ENCODE peak calls at places on chromosomes 13 and 19, in seven cellular contexts. F is AG10803; N is hypothalamus; R is B cell; I is activated CD8-positive, alpha-beta memory T cell treated with anti-CD3 and anti-CD28 coated beads for 4 hours; P is NCI-H1092; G is WTC11. S is an unnamed sample.

GRCh38 chr19:16435999-16436650 is 35.6 kb downstream of the EPS15L1 start:
- DNase-seq in R (no peak), P (no peak), G (no peak), F (peak), I (no peak), N (no peak), S (no peak)

GRCh38 chr13:105969761-105970160 is 565.7 kb downstream of the EFNB2 start:
- DNase-seq in R (no peak), G (no peak), I (no peak), F (peak), P (no peak), N (no peak), S (peak)

GRCh38 chr13:38687246-38688229 is 661 bp downstream of the FREM2 start:
- DNase-seq in P (no peak), N (no peak), R (no peak), F (no peak), G (peak), I (no peak), S (no peak)

GRCh38 chr19:44315883-44316282 is 11.1 kb upstream of the ZNF235 start:
- DNase-seq in I (no peak), P (no peak), F (no peak), G (no peak), N (no peak), R (no peak), S (no peak)

GRCh38 chr19:4702764-4703163 is 20.9 kb downstream of the DPP9 start:
- DNase-seq in I (no peak), F (no peak), G (no peak), P (no peak), N (no peak), R (no peak), S (no peak)

GRCh38 chr13:113536461-113537110 is 46.1 kb upstream of the DCUN1D2 start:
- DNase-seq in F (no peak), N (no peak), R (no peak), P (no peak), G (no peak), I (no peak), S (no peak)

GRCh38 chr13:18971576-18972219 is 209.9 kb downstream of the TUBA3C start:
- DNase-seq in R (no peak), F (no peak), P (no peak), I (no peak), G (no peak), N (no peak), S (no peak)

GRCh38 chr19:38850231-38850975 is 617 bp upstream of the HNRNPL start:
- DNase-seq in P (peak), G (peak), F (peak), R (peak), N (peak), I (peak), S (peak)

GRCh38 chr19:5801796-5802616 is 2.9 kb upstream of the NRTN start:
- DNase-seq in G (peak), P (no peak), I (no peak), R (no peak), N (no peak), F (peak), S (no peak)

GRCh38 chr13:114284680-114285079 is 3.3 kb downstream of the UPF3A start:
- DNase-seq in N (no peak), R (no peak), P (no peak), F (no peak), G (no peak), I (no peak), S (no peak)

GRCh38 chr19:47066376-47067214 is 18.2 kb upstream of the TMEM160 start:
- DNase-seq in I (no peak), R (no peak), G (no peak), F (no peak), N (no peak), P (no peak), S (no peak)

GRCh38 chr13:47933688-47934011 is 67.4 kb downstream of the SUCLA2 start:
- DNase-seq in R (no peak), N (no peak), I (no peak), P (no peak), F (peak), G (no peak), S (no peak)

GRCh38 chr13:93254775-93255174 is 28.2 kb downstream of the GPC6 start:
- DNase-seq in F (no peak), I (no peak), G (no peak), R (no peak), P (no peak), N (no peak), S (no peak)

GRCh38 chr19:10654610-10655456 is 687 bp downstream of the ILF3 start:
- DNase-seq in P (peak), G (peak), I (peak), N (no peak), F (peak), R (peak), S (no peak)

GRCh38 chr13:99425485-99426341 is 75.6 kb upstream of the TM9SF2 start:
- DNase-seq in P (no peak), N (no peak), I (no peak), G (no peak), F (no peak), R (peak), S (no peak)

GRCh38 chr13:21055511-21056045 is 5.8 kb downstream of the LATS2 start:
- DNase-seq in I (no peak), F (peak), P (no peak), N (no peak), G (no peak), R (no peak), S (no peak)

GRCh38 chr13:103883152-103883551 is 816.9 kb upstream of the SLC10A2 start:
- DNase-seq in G (peak), F (peak), P (peak), N (peak), R (no peak), I (no peak), S (peak)

S was measured in epithelial cell of prostate.